ENCODE peak calls at places on chromosome 19, in seven cellular contexts. N, P, F, X, D, T and U are unnamed samples.

GRCh38 chr19:17954401-17954800 is 12.5 kb upstream of the KCNN1 start:
- DNase-seq in T (no peak), F (no peak), X (no peak), P (no peak), N (no peak), D (no peak), U (no peak)

GRCh38 chr19:19061491-19061890 is 2.3 kb upstream of the SLC25A42 start:
- DNase-seq in P (no peak), D (no peak), X (no peak), T (no peak), N (peak), F (no peak), U (peak)

GRCh38 chr19:35946203-35946602 is 10.0 kb downstream of the LRFN3 start:
- DNase-seq in F (no peak), X (no peak), N (no peak), P (no peak), D (no peak), T (no peak), U (no peak)

GRCh38 chr19:14563989-14564650 is 7.7 kb downstream of the NDUFB7 start:
- DNase-seq in X (no peak), D (peak), P (no peak), N (no peak), T (peak), F (peak), U (no peak)

GRCh38 chr19:49652723-49653465 is 10.9 kb downstream of the SCAF1 start:
- DNase-seq in F (no peak), P (no peak), X (no peak), T (no peak), N (no peak), D (no peak), U (no peak)

GRCh38 chr19:55691561-55692481 is 16.8 kb downstream of the EPN1 start:
- DNase-seq in F (no peak), D (no peak), X (no peak), N (no peak), T (no peak), P (no peak), U (no peak)

GRCh38 chr19:44740351-44740824 is 8.1 kb upstream of the BCL3 start:
- DNase-seq in N (no peak), P (no peak), T (no peak), D (no peak), X (no peak), F (no peak), U (no peak)

GRCh38 chr19:55605637-55606470 is at the start of gene ZNF865:
- DNase-seq in P (peak), N (peak), X (peak), F (peak), T (peak), D (peak), U (peak)

GRCh38 chr19:4582980-4583842 is 23.7 kb upstream of the SEMA6B start:
- DNase-seq in T (no peak), N (no peak), X (no peak), F (no peak), D (no peak), P (no peak), U (no peak)

GRCh38 chr19:9075064-9075964 is 11.5 kb upstream of the OR1M1 start:
- DNase-seq in P (no peak), T (peak), N (peak), F (no peak), D (no peak), X (peak), U (peak)

GRCh38 chr19:31943305-31943704 is 402.1 kb upstream of the ZNF507 start:
- DNase-seq in D (no peak), N (no peak), T (no peak), P (no peak), F (no peak), X (no peak), U (no peak)

GRCh38 chr19:41505105-41505504 is 62.1 kb downstream of the ERICH4 start:
- DNase-seq in D (no peak), T (no peak), P (no peak), X (no peak), F (no peak), N (no peak), U (no peak)